ENCODE peak calls at places on chromosomes 3 and 15, in seven cellular contexts. M, G, X, F, D, V and H are unnamed samples.

GRCh38 chr3:185347392-185347791 is 15.5 kb upstream of the MAP3K13 start:
- DNase-seq in M (no peak), G (no peak), X (no peak), F (no peak), D (no peak), V (no peak), H (no peak)

GRCh38 chr15:89501646-89502045 is 5.3 kb upstream of the RHCG start:
- DNase-seq in M (no peak), G (no peak), X (no peak), F (no peak), D (no peak), V (no peak), H (no peak)

GRCh38 chr15:24955549-24955929 is 752 bp downstream of the SNRPN start:
- DNase-seq in M (no peak), G (peak), X (no peak), F (no peak), D (peak), V (no peak), H (no peak)

GRCh38 chr3:164326714-164327113 is 751.6 kb downstream of the SI start:
- DNase-seq in M (no peak), G (no peak), X (no peak), F (no peak), D (no peak), V (no peak), H (no peak)

GRCh38 chr15:28943146-28943545 is 57.4 kb downstream of the APBA2 start:
- DNase-seq in M (no peak), G (no peak), X (no peak), F (no peak), D (no peak), V (no peak), H (peak)

GRCh38 chr3:50591196-50591741 is 20.3 kb downstream of the CISH start:
- DNase-seq in M (no peak), G (no peak), X (no peak), F (no peak), D (no peak), V (no peak), H (no peak)

GRCh38 chr3:111590096-111590491 is 5.1 kb downstream of the ZBED2 start:
- DNase-seq in M (no peak), G (no peak), X (no peak), F (no peak), D (no peak), V (no peak), H (no peak)

GRCh38 chr15:94119215-94119815 is 112.0 kb upstream of the MCTP2 start:
- DNase-seq in M (no peak), G (no peak), X (no peak), F (no peak), D (no peak), V (no peak), H (no peak)

GRCh38 chr15:52558196-52558595 is 10.6 kb downstream of the ARPP19 start:
- DNase-seq in M (no peak), G (no peak), X (no peak), F (peak), D (no peak), V (no peak), H (no peak)

GRCh38 chr3:111852540-111852939 is 6.5 kb upstream of the PHLDB2 start:
- DNase-seq in M (no peak), G (no peak), X (no peak), F (no peak), D (peak), V (no peak), H (no peak)

GRCh38 chr15:37093480-37094410 is 6.6 kb downstream of the MEIS2 start:
- DNase-seq in M (no peak), G (no peak), X (no peak), F (no peak), D (no peak), V (no peak), H (no peak)

GRCh38 chr3:58010562-58010961 is 2.3 kb downstream of the FLNB start:
- DNase-seq in M (no peak), G (no peak), X (no peak), F (no peak), D (peak), V (no peak), H (no peak)

GRCh38 chr15:48052871-48053383 is 67.9 kb upstream of the SLC24A5 start:
- DNase-seq in M (no peak), G (no peak), X (no peak), F (no peak), D (no peak), V (no peak), H (no peak)

GRCh38 chr15:36428102-36428845 is 151.2 kb upstream of the CDIN1 start:
- DNase-seq in M (peak), G (no peak), X (peak), F (no peak), D (no peak), V (peak), H (no peak)

GRCh38 chr15:96181873-96182301 is 148.6 kb upstream of the NR2F2 start:
- DNase-seq in M (no peak), G (no peak), X (no peak), F (no peak), D (no peak), V (no peak), H (no peak)

GRCh38 chr3:78988324-78988723 is 779.5 kb downstream of the ROBO1 start:
- DNase-seq in M (no peak), G (no peak), X (no peak), F (no peak), D (peak), V (peak), H (no peak)

GRCh38 chr15:90959894-90960293 is 5.2 kb downstream of the RCCD1 start:
- DNase-seq in M (no peak), G (no peak), X (no peak), F (no peak), D (no peak), V (no peak), H (no peak)

GRCh38 chr3:114213669-114214541 is 23.5 kb downstream of the ZNF80 start:
- DNase-seq in M (no peak), G (no peak), X (no peak), F (peak), D (peak), V (no peak), H (no peak)

GRCh38 chr15:81023483-81024264 is 23.0 kb downstream of the TLNRD1 start:
- DNase-seq in M (peak), G (no peak), X (no peak), F (peak), D (no peak), V (no peak), H (no peak)

GRCh38 chr3:132805071-132805470 is 82.9 kb upstream of the NPHP3 start:
- DNase-seq in M (no peak), G (no peak), X (no peak), F (no peak), D (no peak), V (no peak), H (no peak)

GRCh38 chr3:171258316-171258715 is 201.9 kb downstream of the TNIK start:
- DNase-seq in M (no peak), G (no peak), X (peak), F (no peak), D (no peak), V (no peak), H (no peak)

GRCh38 chr15:60591491-60592385 is 112.8 kb upstream of the ICE2 start:
- DNase-seq in M (no peak), G (peak), X (no peak), F (no peak), D (peak), V (no peak), H (peak)

GRCh38 chr15:57923311-57923710 is 142.2 kb downstream of the ALDH1A2 start:
- DNase-seq in M (no peak), G (no peak), X (no peak), F (no peak), D (no peak), V (no peak), H (no peak)

GRCh38 chr3:159763466-159764210 is 225.0 kb upstream of the IL12A start:
- DNase-seq in M (peak), G (peak), X (peak), F (no peak), D (peak), V (no peak), H (peak)

GRCh38 chr3:177827517-177828249 is 630.4 kb upstream of the TBL1XR1 start:
- DNase-seq in M (no peak), G (no peak), X (no peak), F (no peak), D (no peak), V (peak), H (no peak)

GRCh38 chr3:138724433-138724832 is 110.3 kb downstream of the PIK3CB start:
- DNase-seq in M (no peak), G (no peak), X (no peak), F (no peak), D (no peak), V (no peak), H (no peak)

GRCh38 chr15:71093089-71094024 is 21.9 kb upstream of the THSD4 start:
- DNase-seq in M (no peak), G (peak), X (peak), F (no peak), D (no peak), V (no peak), H (peak)

GRCh38 chr3:98188553-98188952 is 22.1 kb downstream of the OR5H15 start:
- DNase-seq in M (peak), G (no peak), X (peak), F (peak), D (peak), V (peak), H (peak)

GRCh38 chr3:39978293-39978692 is 168.9 kb downstream of the MYRIP start:
- DNase-seq in M (no peak), G (no peak), X (no peak), F (no peak), D (no peak), V (no peak), H (no peak)

GRCh38 chr15:29569533-29570092 is 252.7 kb downstream of the TJP1 start:
- DNase-seq in M (no peak), G (peak), X (no peak), F (no peak), D (no peak), V (no peak), H (no peak)

GRCh38 chr15:74235962-74236361 is at the start of gene CCDC33:
- DNase-seq in M (no peak), G (no peak), X (no peak), F (peak), D (no peak), V (no peak), H (no peak)
- TF ChIP-seq JUND in M (no peak), G (no peak), X (no peak), F (no peak), D (no peak), V (no peak), H (no peak)

DNA sequence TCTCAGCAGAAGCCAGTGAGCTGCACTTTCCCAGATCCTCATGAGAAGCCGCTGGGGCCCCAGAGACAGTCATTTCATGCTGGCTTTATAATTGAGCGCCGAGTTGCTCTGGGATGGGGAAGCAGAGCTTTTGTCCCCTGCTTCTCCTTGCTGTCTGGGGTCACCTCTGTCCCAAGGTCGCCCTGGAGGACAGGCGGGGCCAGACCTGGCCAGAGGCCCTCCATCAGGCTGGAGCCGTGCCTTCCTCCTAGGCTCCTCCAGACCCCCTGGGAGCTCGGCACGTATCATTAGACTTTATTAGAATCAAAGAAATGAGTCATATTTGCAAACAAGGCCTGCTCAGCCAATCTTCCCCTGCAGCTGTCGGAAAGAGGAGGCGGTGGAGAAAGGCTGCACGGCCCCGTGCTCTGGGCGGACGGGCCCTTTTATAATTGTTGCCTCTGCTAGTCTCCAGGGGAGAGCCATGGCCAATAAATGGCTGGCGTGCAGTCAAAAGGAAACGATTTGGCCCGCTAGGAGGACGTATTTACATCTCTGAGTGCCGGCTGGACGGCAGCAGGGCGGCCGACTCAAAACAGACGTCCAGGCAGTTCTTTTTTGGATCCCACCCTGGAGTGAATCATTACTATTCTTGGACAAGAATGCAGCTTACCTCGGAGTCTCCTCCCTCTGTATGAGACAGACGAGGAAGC is 50.4 kb downstream of the SLC6A6 start:
- DNase-seq in M (no peak), G (no peak), X (peak), F (no peak), D (no peak), V (no peak), H (no peak)
- TF ChIP-seq JUND in M (no peak), G (no peak), X (peak), F (no peak), D (peak), V (no peak), H (no peak)

DNA sequence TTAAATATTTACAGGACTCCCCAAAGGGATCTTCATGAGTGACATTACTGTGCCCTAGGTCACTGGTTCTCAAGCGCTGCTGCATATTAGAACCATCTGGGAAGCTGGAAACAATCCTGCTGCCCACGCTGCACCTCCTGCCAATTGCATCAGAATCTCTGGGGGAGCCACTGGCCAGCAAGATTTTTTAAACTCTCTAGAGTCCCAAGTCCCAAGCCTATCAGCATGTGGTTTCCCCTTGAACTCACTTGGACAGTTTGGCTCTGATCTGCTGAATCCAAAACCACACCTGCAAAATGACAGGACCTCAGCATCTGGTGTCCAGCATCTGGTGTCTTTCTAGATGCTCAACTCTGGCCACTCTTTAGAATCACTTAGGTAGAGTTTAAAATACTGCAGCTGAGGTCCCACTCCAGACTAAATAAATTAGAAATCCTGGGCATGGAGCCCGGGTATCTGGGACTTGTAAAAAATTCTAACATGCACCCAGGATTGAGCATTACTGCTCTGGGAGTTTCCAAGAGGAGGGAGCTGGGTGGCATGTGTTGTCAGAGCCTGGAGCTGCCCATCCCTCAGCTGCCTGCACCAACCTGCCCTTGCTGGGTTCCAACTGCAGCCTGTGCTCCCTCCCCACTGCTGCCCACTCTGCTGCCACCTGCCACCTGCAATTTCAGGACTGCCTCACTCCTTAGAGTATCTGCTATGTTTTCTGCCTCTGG is 311.3 kb downstream of the SLC9A9 start:
- DNase-seq in M (no peak), G (no peak), X (no peak), F (no peak), D (no peak), V (no peak), H (no peak)
- TF ChIP-seq JUND in M (no peak), G (no peak), X (no peak), F (no peak), D (no peak), V (no peak), H (no peak)

GRCh38 chr3:105714459-105714858 is 154.4 kb downstream of the CBLB start:
- DNase-seq in M (no peak), G (no peak), X (no peak), F (no peak), D (no peak), V (no peak), H (no peak)

GRCh38 chr3:105719791-105720190 is 149.0 kb downstream of the CBLB start:
- DNase-seq in M (no peak), G (no peak), X (no peak), F (no peak), D (no peak), V (no peak), H (no peak)

DNA sequence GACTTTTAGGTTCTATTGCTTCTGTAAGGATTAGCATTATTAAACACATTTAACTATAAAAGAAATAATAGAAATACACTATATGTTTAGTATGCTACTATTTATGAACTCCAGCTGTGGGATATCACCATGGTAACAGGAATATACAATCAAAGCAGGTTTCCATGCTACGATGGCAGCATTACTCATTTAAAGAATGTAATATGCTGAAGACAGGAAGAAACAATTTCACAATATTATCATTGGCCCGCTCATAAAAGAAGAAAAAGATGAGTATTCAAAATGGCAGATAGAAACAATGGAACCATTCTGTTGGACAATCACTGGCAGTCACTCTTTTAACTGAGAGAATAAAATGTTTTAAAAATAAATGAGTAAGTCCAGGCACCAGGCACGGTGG is 153.4 kb downstream of the CBLB start:
- DNase-seq in M (no peak), G (no peak), X (no peak), F (no peak), D (no peak), V (no peak), H (no peak)
- TF ChIP-seq JUND in M (no peak), G (no peak), X (no peak), F (no peak), D (no peak), V (no peak), H (no peak)

GRCh38 chr3:31829826-31830426 is 151.1 kb downstream of the OSBPL10 start:
- DNase-seq in M (no peak), G (no peak), X (no peak), F (no peak), D (no peak), V (no peak), H (no peak)
- TF ChIP-seq JUND in M (no peak), G (no peak), X (no peak), F (no peak), D (no peak), V (no peak), H (no peak)

GRCh38 chr3:64342940-64343691 is 117.8 kb upstream of the PRICKLE2 start:
- DNase-seq in M (no peak), G (no peak), X (no peak), F (no peak), D (peak), V (peak), H (no peak)

GRCh38 chr3:64343692-64344440 is 118.6 kb upstream of the PRICKLE2 start:
- DNase-seq in M (no peak), G (no peak), X (no peak), F (no peak), D (peak), V (no peak), H (no peak)

GRCh38 chr3:64345351-64345750 is 120.1 kb upstream of the PRICKLE2 start:
- DNase-seq in M (no peak), G (no peak), X (no peak), F (no peak), D (peak), V (no peak), H (no peak)

GRCh38 chr3:64341355-64341754 is 116.1 kb upstream of the PRICKLE2 start:
- DNase-seq in M (no peak), G (no peak), X (no peak), F (no peak), D (no peak), V (no peak), H (no peak)

DNA sequence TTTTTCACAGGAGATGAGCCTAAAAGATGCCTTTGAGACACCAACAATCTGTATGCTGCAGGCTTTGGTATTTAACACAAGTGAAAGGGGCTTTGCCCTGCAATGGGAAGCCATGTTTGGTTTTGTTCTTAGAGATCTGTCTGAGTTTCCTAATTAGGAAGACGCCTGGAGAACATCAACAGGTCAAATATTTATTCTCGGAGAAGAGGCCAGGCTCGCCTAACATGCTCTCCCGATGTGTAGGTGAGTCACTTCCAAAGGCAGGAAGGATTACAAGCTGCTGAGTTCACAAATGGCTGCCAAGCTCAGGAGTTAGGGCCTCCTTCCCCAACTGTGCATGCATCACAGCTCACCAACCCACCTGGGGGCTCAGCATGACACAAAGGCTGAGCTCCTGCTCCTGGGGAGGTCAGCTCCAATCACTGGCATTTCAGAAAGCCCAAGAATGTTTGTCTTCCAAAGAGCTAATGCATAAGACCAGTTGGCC is 119.5 kb upstream of the PRICKLE2 start:
- DNase-seq in M (no peak), G (no peak), X (no peak), F (no peak), D (no peak), V (no peak), H (peak)
- TF ChIP-seq JUND in M (no peak), G (peak), X (no peak), F (no peak), D (peak), V (no peak), H (no peak)

GRCh38 chr15:45751629-45752028 is 116.8 kb downstream of the SQOR start:
- DNase-seq in M (no peak), G (no peak), X (no peak), F (no peak), D (no peak), V (no peak), H (no peak)
- TF ChIP-seq JUND in M (no peak), G (no peak), X (no peak), F (no peak), D (no peak), V (no peak), H (no peak)

DNA sequence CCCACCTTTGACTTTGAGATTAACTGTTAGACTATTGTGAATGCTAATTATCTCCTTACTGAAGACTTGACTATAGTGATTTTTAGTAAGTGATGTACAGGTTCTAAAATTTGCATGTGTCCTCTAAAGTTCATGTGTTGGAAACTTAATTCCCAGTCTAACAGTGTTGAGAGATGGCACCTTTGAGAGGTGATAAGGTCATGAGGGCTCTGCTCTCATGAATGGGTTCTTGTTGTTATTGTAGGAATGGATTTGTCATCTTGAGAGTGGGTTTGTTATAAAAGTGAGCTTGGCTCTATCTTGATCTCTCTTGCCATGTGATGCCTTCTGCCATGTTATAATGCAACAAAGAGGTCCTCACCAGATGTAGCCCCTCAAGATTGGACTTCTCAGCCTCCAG is 18.9 kb upstream of the LMOD3 start:
- DNase-seq in M (no peak), G (no peak), X (no peak), F (no peak), D (no peak), V (no peak), H (no peak)
- TF ChIP-seq JUND in M (no peak), G (no peak), X (no peak), F (no peak), D (no peak), V (no peak), H (no peak)

DNA sequence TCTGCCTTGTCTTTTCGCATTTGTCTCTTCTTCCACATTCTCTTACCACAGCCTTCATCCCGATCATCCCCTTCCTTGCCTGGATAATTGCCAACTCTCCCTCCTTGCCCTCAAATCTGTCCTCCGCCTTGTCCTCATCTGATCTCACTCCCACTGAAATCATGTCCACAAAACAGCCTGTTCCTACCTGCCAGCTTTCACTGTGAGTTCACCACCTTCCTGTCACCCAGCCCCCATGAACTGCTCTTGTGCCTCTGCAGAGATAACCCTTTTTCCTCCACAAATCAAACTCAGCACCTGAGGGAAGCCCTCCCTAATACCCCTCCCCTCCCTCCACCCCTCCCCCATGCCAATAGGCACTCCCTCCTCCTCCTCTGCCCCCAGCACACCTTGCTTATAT is 4.8 kb upstream of the ADCY5 start:
- DNase-seq in M (no peak), G (no peak), X (no peak), F (no peak), D (no peak), V (no peak), H (no peak)
- TF ChIP-seq JUND in M (no peak), G (no peak), X (no peak), F (no peak), D (no peak), V (no peak), H (no peak)